ENCODE peak calls at places on chromosomes 2 and 18, in eight cellular contexts. One of them, this sample, is unnamed.

GRCh38 chr2:231483398-231484329 is 19.4 kb upstream of the NCL start:
- DNase-seq in T-cell: peak
- DNase-seq in stomach: no peak
- DNase-seq in B cell: peak
- DNase-seq in aorta: peak
- DNase-seq in natural killer cell treated with Interleukin-12 subunit alpha and Interleukin-12 subunit beta and Interleukin-15 and Interleukin-18, amount 100 ng/mL, for 72 hours: no peak
- DNase-seq in HFFc6: no peak
- DNase-seq in activated naive CD4-positive, alpha-beta T cell treated with anti-CD3 and anti-CD28 coated beads, Interleukin-2, amount 10 ng/mL, durations not matched to agents 7 days and 5 days: peak
- DNase-seq in this sample: no peak

GRCh38 chr2:165697727-165698620 is 96.1 kb downstream of the GALNT3 start:
- DNase-seq in natural killer cell treated with Interleukin-12 subunit alpha and Interleukin-12 subunit beta and Interleukin-15 and Interleukin-18, amount 100 ng/mL, for 72 hours: no peak
- DNase-seq in HFFc6: no peak
- DNase-seq in aorta: no peak
- DNase-seq in activated naive CD4-positive, alpha-beta T cell treated with anti-CD3 and anti-CD28 coated beads, Interleukin-2, amount 10 ng/mL, durations not matched to agents 7 days and 5 days: no peak
- DNase-seq in B cell: peak
- DNase-seq in T-cell: no peak
- DNase-seq in stomach: no peak
- DNase-seq in this sample: no peak

GRCh38 chr2:157777425-157777824 is 98.7 kb downstream of the ACVR1 start:
- DNase-seq in natural killer cell treated with Interleukin-12 subunit alpha and Interleukin-12 subunit beta and Interleukin-15 and Interleukin-18, amount 100 ng/mL, for 72 hours: no peak
- DNase-seq in activated naive CD4-positive, alpha-beta T cell treated with anti-CD3 and anti-CD28 coated beads, Interleukin-2, amount 10 ng/mL, durations not matched to agents 7 days and 5 days: peak
- DNase-seq in B cell: peak
- DNase-seq in stomach: peak
- DNase-seq in T-cell: peak
- DNase-seq in HFFc6: peak
- DNase-seq in aorta: no peak
- DNase-seq in this sample: peak

GRCh38 chr2:148238561-148238960 is 217.7 kb downstream of the MBD5 start:
- DNase-seq in natural killer cell treated with Interleukin-12 subunit alpha and Interleukin-12 subunit beta and Interleukin-15 and Interleukin-18, amount 100 ng/mL, for 72 hours: no peak
- DNase-seq in aorta: no peak
- DNase-seq in stomach: no peak
- DNase-seq in T-cell: no peak
- DNase-seq in HFFc6: no peak
- DNase-seq in B cell: no peak
- DNase-seq in activated naive CD4-positive, alpha-beta T cell treated with anti-CD3 and anti-CD28 coated beads, Interleukin-2, amount 10 ng/mL, durations not matched to agents 7 days and 5 days: no peak
- DNase-seq in this sample: peak

GRCh38 chr2:85999131-85999831 is 106.4 kb downstream of the POLR1A start:
- DNase-seq in HFFc6: no peak
- DNase-seq in T-cell: peak
- DNase-seq in B cell: peak
- DNase-seq in activated naive CD4-positive, alpha-beta T cell treated with anti-CD3 and anti-CD28 coated beads, Interleukin-2, amount 10 ng/mL, durations not matched to agents 7 days and 5 days: peak
- DNase-seq in natural killer cell treated with Interleukin-12 subunit alpha and Interleukin-12 subunit beta and Interleukin-15 and Interleukin-18, amount 100 ng/mL, for 72 hours: no peak
- DNase-seq in aorta: peak
- DNase-seq in stomach: no peak
- DNase-seq in this sample: no peak

GRCh38 chr2:238929242-238930081 is 81.6 kb downstream of the TWIST2 start:
- DNase-seq in HFFc6: peak
- DNase-seq in activated naive CD4-positive, alpha-beta T cell treated with anti-CD3 and anti-CD28 coated beads, Interleukin-2, amount 10 ng/mL, durations not matched to agents 7 days and 5 days: no peak
- DNase-seq in B cell: no peak
- DNase-seq in T-cell: no peak
- DNase-seq in natural killer cell treated with Interleukin-12 subunit alpha and Interleukin-12 subunit beta and Interleukin-15 and Interleukin-18, amount 100 ng/mL, for 72 hours: no peak
- DNase-seq in aorta: peak
- DNase-seq in stomach: peak
- DNase-seq in this sample: no peak

GRCh38 chr2:112480540-112481049 is 1.4 kb upstream of the TTL start:
- DNase-seq in T-cell: no peak
- DNase-seq in HFFc6: no peak
- DNase-seq in stomach: no peak
- DNase-seq in aorta: no peak
- DNase-seq in activated naive CD4-positive, alpha-beta T cell treated with anti-CD3 and anti-CD28 coated beads, Interleukin-2, amount 10 ng/mL, durations not matched to agents 7 days and 5 days: peak
- DNase-seq in natural killer cell treated with Interleukin-12 subunit alpha and Interleukin-12 subunit beta and Interleukin-15 and Interleukin-18, amount 100 ng/mL, for 72 hours: no peak
- DNase-seq in B cell: peak
- DNase-seq in this sample: no peak

GRCh38 chr2:51000849-51001617 is 30.9 kb downstream of the NRXN1 start:
- DNase-seq in B cell: no peak
- DNase-seq in aorta: no peak
- DNase-seq in T-cell: no peak
- DNase-seq in HFFc6: no peak
- DNase-seq in activated naive CD4-positive, alpha-beta T cell treated with anti-CD3 and anti-CD28 coated beads, Interleukin-2, amount 10 ng/mL, durations not matched to agents 7 days and 5 days: no peak
- DNase-seq in stomach: no peak
- DNase-seq in natural killer cell treated with Interleukin-12 subunit alpha and Interleukin-12 subunit beta and Interleukin-15 and Interleukin-18, amount 100 ng/mL, for 72 hours: no peak
- DNase-seq in this sample: no peak

GRCh38 chr2:62641410-62641843 is 64.1 kb upstream of the EHBP1 start:
- DNase-seq in aorta: no peak
- DNase-seq in T-cell: no peak
- DNase-seq in activated naive CD4-positive, alpha-beta T cell treated with anti-CD3 and anti-CD28 coated beads, Interleukin-2, amount 10 ng/mL, durations not matched to agents 7 days and 5 days: no peak
- DNase-seq in HFFc6: peak
- DNase-seq in stomach: no peak
- DNase-seq in B cell: no peak
- DNase-seq in natural killer cell treated with Interleukin-12 subunit alpha and Interleukin-12 subunit beta and Interleukin-15 and Interleukin-18, amount 100 ng/mL, for 72 hours: no peak
- DNase-seq in this sample: no peak

GRCh38 chr2:57886196-57886786 is 160.3 kb upstream of the VRK2 start:
- DNase-seq in T-cell: no peak
- DNase-seq in aorta: no peak
- DNase-seq in B cell: no peak
- DNase-seq in natural killer cell treated with Interleukin-12 subunit alpha and Interleukin-12 subunit beta and Interleukin-15 and Interleukin-18, amount 100 ng/mL, for 72 hours: no peak
- DNase-seq in stomach: no peak
- DNase-seq in activated naive CD4-positive, alpha-beta T cell treated with anti-CD3 and anti-CD28 coated beads, Interleukin-2, amount 10 ng/mL, durations not matched to agents 7 days and 5 days: no peak
- DNase-seq in HFFc6: no peak
- DNase-seq in this sample: no peak

GRCh38 chr18:6465281-6465680 is 50.6 kb upstream of the L3MBTL4 start:
- DNase-seq in stomach: no peak
- DNase-seq in aorta: no peak
- DNase-seq in activated naive CD4-positive, alpha-beta T cell treated with anti-CD3 and anti-CD28 coated beads, Interleukin-2, amount 10 ng/mL, durations not matched to agents 7 days and 5 days: no peak
- DNase-seq in T-cell: no peak
- DNase-seq in HFFc6: no peak
- DNase-seq in B cell: no peak
- DNase-seq in natural killer cell treated with Interleukin-12 subunit alpha and Interleukin-12 subunit beta and Interleukin-15 and Interleukin-18, amount 100 ng/mL, for 72 hours: no peak
- DNase-seq in this sample: no peak

GRCh38 chr2:189096769-189097447 is 82.7 kb downstream of the COL5A2 start:
- DNase-seq in B cell: no peak
- DNase-seq in stomach: no peak
- DNase-seq in activated naive CD4-positive, alpha-beta T cell treated with anti-CD3 and anti-CD28 coated beads, Interleukin-2, amount 10 ng/mL, durations not matched to agents 7 days and 5 days: no peak
- DNase-seq in HFFc6: peak
- DNase-seq in aorta: no peak
- DNase-seq in natural killer cell treated with Interleukin-12 subunit alpha and Interleukin-12 subunit beta and Interleukin-15 and Interleukin-18, amount 100 ng/mL, for 72 hours: no peak
- DNase-seq in T-cell: no peak
- DNase-seq in this sample: peak

GRCh38 chr2:184597571-184597980 is 753 bp upstream of the ZNF804A start:
- DNase-seq in activated naive CD4-positive, alpha-beta T cell treated with anti-CD3 and anti-CD28 coated beads, Interleukin-2, amount 10 ng/mL, durations not matched to agents 7 days and 5 days: no peak
- DNase-seq in stomach: no peak
- DNase-seq in T-cell: no peak
- DNase-seq in aorta: peak
- DNase-seq in HFFc6: peak
- DNase-seq in B cell: peak
- DNase-seq in natural killer cell treated with Interleukin-12 subunit alpha and Interleukin-12 subunit beta and Interleukin-15 and Interleukin-18, amount 100 ng/mL, for 72 hours: no peak
- DNase-seq in this sample: no peak

GRCh38 chr2:234330902-234331301 is 166.0 kb downstream of the ARL4C start:
- DNase-seq in T-cell: no peak
- DNase-seq in natural killer cell treated with Interleukin-12 subunit alpha and Interleukin-12 subunit beta and Interleukin-15 and Interleukin-18, amount 100 ng/mL, for 72 hours: no peak
- DNase-seq in stomach: no peak
- DNase-seq in HFFc6: no peak
- DNase-seq in activated naive CD4-positive, alpha-beta T cell treated with anti-CD3 and anti-CD28 coated beads, Interleukin-2, amount 10 ng/mL, durations not matched to agents 7 days and 5 days: no peak
- DNase-seq in aorta: no peak
- DNase-seq in B cell: no peak
- DNase-seq in this sample: no peak

GRCh38 chr2:128611421-128612320 is 293.0 kb upstream of the HS6ST1 start:
- DNase-seq in B cell: no peak
- DNase-seq in aorta: peak
- DNase-seq in natural killer cell treated with Interleukin-12 subunit alpha and Interleukin-12 subunit beta and Interleukin-15 and Interleukin-18, amount 100 ng/mL, for 72 hours: no peak
- DNase-seq in T-cell: no peak
- DNase-seq in activated naive CD4-positive, alpha-beta T cell treated with anti-CD3 and anti-CD28 coated beads, Interleukin-2, amount 10 ng/mL, durations not matched to agents 7 days and 5 days: no peak
- DNase-seq in stomach: no peak
- DNase-seq in HFFc6: no peak
- DNase-seq in this sample: no peak

GRCh38 chr2:6823111-6823510 is 42.6 kb downstream of the CMPK2 start:
- DNase-seq in stomach: no peak
- DNase-seq in activated naive CD4-positive, alpha-beta T cell treated with anti-CD3 and anti-CD28 coated beads, Interleukin-2, amount 10 ng/mL, durations not matched to agents 7 days and 5 days: no peak
- DNase-seq in T-cell: no peak
- DNase-seq in HFFc6: no peak
- DNase-seq in natural killer cell treated with Interleukin-12 subunit alpha and Interleukin-12 subunit beta and Interleukin-15 and Interleukin-18, amount 100 ng/mL, for 72 hours: no peak
- DNase-seq in B cell: no peak
- DNase-seq in aorta: no peak
- DNase-seq in this sample: no peak

GRCh38 chr2:138720035-138720589 is 60.1 kb downstream of the NXPH2 start:
- DNase-seq in natural killer cell treated with Interleukin-12 subunit alpha and Interleukin-12 subunit beta and Interleukin-15 and Interleukin-18, amount 100 ng/mL, for 72 hours: no peak
- DNase-seq in aorta: no peak
- DNase-seq in T-cell: no peak
- DNase-seq in activated naive CD4-positive, alpha-beta T cell treated with anti-CD3 and anti-CD28 coated beads, Interleukin-2, amount 10 ng/mL, durations not matched to agents 7 days and 5 days: no peak
- DNase-seq in B cell: no peak
- DNase-seq in HFFc6: no peak
- DNase-seq in stomach: no peak
- DNase-seq in this sample: no peak